ENCODE peak calls at places on chromosomes 12 and 14, in nine cellular contexts. Z is gastrocnemius medialis; U is HCT116; F is activated T-cell treated with anti-CD3 and anti-CD28 coated beads, Interleukin-2, amount 50 U/mL, for 4 hours; X is stimulated activated naive CD8-positive, alpha-beta T cell treated with anti-CD3 and anti-CD28 coated beads, Interleukin-15, Interleukin-2, amounts not matched to agents 100 U/mL and 50 U/mL, for 24 hours; J is DND-41; R is omental fat pad; V is CD4-positive, CD25-positive, alpha-beta regulatory T cell; O is activated naive CD8-positive, alpha-beta T cell treated with anti-CD3 and anti-CD28 coated beads, Interleukin-2, amount 50 U/mL, for 24 hours. H is an unnamed sample.

GRCh38 chr14:86935241-86935640 is 1057.7 kb downstream of the GALC start:
- ATAC-seq in Z (no peak), O (no peak), X (no peak), U (no peak), R (no peak), J (no peak), F (no peak), V (no peak), H (no peak)

GRCh38 chr14:24231263-24232120 is 675 bp downstream of the NEDD8 start:
- ATAC-seq in O (peak; percentile 22), U (peak; percentile 26), V (no peak), Z (no peak), J (no peak), F (peak; percentile 15), R (no peak), X (peak; percentile 25), H (peak; percentile 47)

GRCh38 chr12:11840350-11840749 is 190.9 kb downstream of the ETV6 start:
- ATAC-seq in R (no peak), X (no peak), U (no peak), Z (no peak), O (no peak), F (no peak), J (no peak), V (no peak), H (no peak)

GRCh38 chr12:53484686-53485567 is 14.3 kb downstream of the MAP3K12 start:
- ATAC-seq in Z (no peak), O (no peak), X (no peak), R (no peak), J (no peak), U (no peak), V (no peak), F (no peak), H (no peak)

GRCh38 chr12:76037130-76038105 is 5.8 kb upstream of the PHLDA1 start:
- ATAC-seq in V (peak; percentile 82), R (peak; percentile 67), O (peak; percentile 55), U (peak; percentile 60), F (peak; percentile 53), X (peak; percentile 76), J (peak; percentile 87), Z (peak; percentile 72), H (peak; percentile 75)

GRCh38 chr14:75247286-75247922 is 31.2 kb upstream of the FOS start:
- ATAC-seq in R (no peak), J (peak; percentile 55), X (peak; percentile 41), U (no peak), Z (no peak), O (peak; percentile 50), F (peak; percentile 57), V (peak; percentile 51), H (no peak)

GRCh38 chr12:57627504-57628279 is 5.3 kb downstream of the B4GALNT1 start:
- ATAC-seq in U (no peak), J (no peak), X (peak; percentile 21), V (peak; percentile 43), O (no peak), R (no peak), Z (no peak), F (peak; percentile 49), H (no peak)

GRCh38 chr14:76550534-76550933 is 174.6 kb downstream of the ESRRB start:
- ATAC-seq in R (no peak), U (peak; percentile 41), F (no peak), X (no peak), O (no peak), J (no peak), Z (no peak), V (no peak), H (peak; percentile 98)

GRCh38 chr12:43544703-43545102 is 7.3 kb downstream of the ADAMTS20 start:
- ATAC-seq in X (no peak), J (no peak), F (no peak), Z (no peak), R (no peak), V (no peak), U (no peak), O (no peak), H (no peak)

GRCh38 chr14:72573725-72574426 is 320.0 kb downstream of the DPF3 start:
- ATAC-seq in O (no peak), R (no peak), F (no peak), U (no peak), X (no peak), J (no peak), Z (no peak), V (no peak), H (no peak)

GRCh38 chr14:59849371-59850130 is 21.0 kb downstream of the RTN1 start:
- ATAC-seq in J (no peak), F (no peak), R (no peak), O (peak; percentile 43), V (no peak), Z (no peak), U (no peak), X (peak; percentile 46), H (no peak)

GRCh38 chr14:55051426-55052258 is at the start of gene MAPK1IP1L:
- ATAC-seq in O (peak; percentile 93), J (peak; percentile 91), V (peak; percentile 97), Z (peak; percentile 93), U (peak; percentile 89), X (peak; percentile 98), F (peak; percentile 94), R (peak; percentile 99), H (peak; percentile 99)

GRCh38 chr12:65868133-65868705 is 43.9 kb downstream of the HMGA2 start:
- ATAC-seq in X (no peak), F (no peak), J (no peak), U (no peak), V (no peak), R (no peak), Z (peak; percentile 61), O (no peak), H (peak; percentile 45)

GRCh38 chr12:108857158-108857407 is 300 bp downstream of the SSH1 start:
- ATAC-seq in O (no peak), U (no peak), F (peak; percentile 27), X (no peak), V (peak; percentile 0), R (peak; percentile 6), J (no peak), Z (peak; percentile 8), H (peak; percentile 14)

GRCh38 chr14:51924600-51924999 is 64.2 kb downstream of the GNG2 start:
- ATAC-seq in R (no peak), O (no peak), F (no peak), Z (no peak), X (no peak), V (no peak), U (no peak), J (no peak), H (no peak)

GRCh38 chr14:71574976-71575375 is 357.3 kb upstream of the RGS6 start:
- ATAC-seq in X (no peak), U (peak; percentile 38), V (no peak), O (no peak), R (no peak), F (no peak), J (no peak), Z (no peak), H (no peak)

GRCh38 chr12:111182391-111182790 is 186.5 kb downstream of the PHETA1 start:
- ATAC-seq in F (no peak), V (no peak), O (no peak), Z (no peak), R (no peak), J (no peak), X (no peak), U (no peak), H (no peak)

GRCh38 chr12:501722-502447 is 42.1 kb downstream of the B4GALNT3 start:
- ATAC-seq in Z (peak; percentile 65), F (no peak), X (no peak), O (no peak), R (no peak), U (no peak), V (no peak), J (no peak), H (no peak)

GRCh38 chr14:94850332-94851211 is 80.7 kb upstream of the GSC start:
- ATAC-seq in Z (no peak), X (no peak), O (no peak), F (no peak), R (peak; percentile 24), J (no peak), U (no peak), V (no peak), H (no peak)

GRCh38 chr12:13024151-13024946 is 19.8 kb upstream of the FAM234B start:
- ATAC-seq in F (no peak), R (peak; percentile 57), X (no peak), Z (no peak), U (peak; percentile 87), V (no peak), J (no peak), O (no peak), H (peak; percentile 64)

GRCh38 chr14:31944256-31945073 is 132.6 kb upstream of the ARHGAP5 start:
- ATAC-seq in U (peak; percentile 77), O (no peak), V (peak; percentile 50), Z (no peak), R (no peak), F (peak; percentile 36), X (peak; percentile 10), J (no peak), H (peak; percentile 67)

GRCh38 chr12:83666690-83667089 is 980.0 kb downstream of the TMTC2 start:
- ATAC-seq in X (no peak), V (no peak), R (no peak), U (no peak), F (no peak), Z (no peak), J (no peak), O (no peak), H (no peak)

GRCh38 chr12:106583578-106584103 is 837 bp downstream of the RFX4 start:
- ATAC-seq in Z (no peak), V (no peak), R (no peak), O (peak; percentile 44), X (no peak), F (peak; percentile 31), U (no peak), J (no peak), H (no peak)

GRCh38 chr14:104604461-104605449 is at the start of gene TMEM179:
- ATAC-seq in J (no peak), R (no peak), X (no peak), U (no peak), Z (no peak), F (peak; percentile 62), O (no peak), V (no peak), H (peak; percentile 20)

GRCh38 chr12:76266797-76267196 is 81.4 kb downstream of the BBS10 start:
- ATAC-seq in V (no peak), J (no peak), O (no peak), Z (peak; percentile 99), U (no peak), F (peak; percentile 18), X (no peak), R (no peak), H (peak; percentile 87)

GRCh38 chr12:1620093-1620492 is 8.9 kb upstream of the WNT5B start:
- ATAC-seq in J (no peak), U (no peak), O (no peak), R (no peak), Z (no peak), F (no peak), V (no peak), X (no peak), H (no peak)

GRCh38 chr12:124379938-124380754 is 85.3 kb downstream of the RFLNA start:
- ATAC-seq in Z (peak; percentile 32), X (no peak), V (no peak), J (no peak), R (peak; percentile 66), F (no peak), U (no peak), O (no peak), H (peak; percentile 40)

GRCh38 chr12:20525064-20525610 is 156.8 kb downstream of the PDE3A start:
- ATAC-seq in R (no peak), J (no peak), V (no peak), Z (no peak), U (no peak), X (no peak), F (no peak), O (no peak), H (no peak)

GRCh38 chr14:68232643-68233055 is 413.1 kb downstream of the RAD51B start:
- ATAC-seq in J (no peak), R (peak; percentile 94), U (peak; percentile 81), X (peak; percentile 94), F (peak; percentile 88), V (peak; percentile 37), Z (peak; percentile 96), O (peak; percentile 92), H (peak; percentile 81)

GRCh38 chr12:11795192-11795909 is 145.9 kb downstream of the ETV6 start:
- ATAC-seq in F (no peak), X (no peak), Z (no peak), J (no peak), V (no peak), U (peak; percentile 67), R (peak; percentile 11), O (no peak), H (no peak)

GRCh38 chr12:537772-538171 is 78.0 kb downstream of the B4GALNT3 start:
- ATAC-seq in R (no peak), V (no peak), J (no peak), X (no peak), O (no peak), F (no peak), U (peak; percentile 50), Z (no peak), H (peak; percentile 80)

H was measured in esophagus mucosa.